ENCODE peak calls at places on chromosomes 11 and 22, in six cellular contexts. M, U, B, E, I and F are unnamed samples.

GRCh38 chr11:118841469-118842222 is 42.0 kb upstream of the CXCR5 start:
- DNase-seq in U (peak), B (no peak), M (no peak), I (no peak), E (no peak), F (no peak)

GRCh38 chr11:99020324-99021225 is at the start of gene CNTN5:
- DNase-seq in I (no peak), B (peak), E (peak), M (no peak), U (peak), F (peak)

GRCh38 chr11:2940166-2940929 is 11.1 kb upstream of the PHLDA2 start:
- DNase-seq in I (peak), M (peak), U (peak), B (no peak), E (peak), F (peak)

GRCh38 chr11:119625206-119625988 is 103.6 kb downstream of the NECTIN1 start:
- DNase-seq in M (peak), E (no peak), B (no peak), U (no peak), I (no peak), F (peak)

GRCh38 chr22:39526736-39527171 is 5.8 kb downstream of the RPS19BP1 start:
- DNase-seq in M (no peak), E (no peak), B (no peak), I (no peak), U (no peak), F (no peak)

GRCh38 chr22:42229455-42230149 is 40.9 kb downstream of the TCF20 start:
- DNase-seq in I (no peak), B (peak), M (peak), E (no peak), U (no peak), F (peak)

GRCh38 chr11:67082071-67082791 is 25.6 kb downstream of the RHOD start:
- DNase-seq in B (no peak), M (no peak), E (no peak), U (peak), I (no peak), F (peak)

GRCh38 chr22:27670701-27671412 is 130.7 kb downstream of the MN1 start:
- DNase-seq in M (no peak), U (peak), B (no peak), E (no peak), I (peak), F (peak)

GRCh38 chr22:23180893-23181762 is 819 bp downstream of the BCR start:
- DNase-seq in E (peak), M (no peak), I (no peak), U (no peak), B (no peak), F (no peak)

GRCh38 chr11:70306586-70307033 is 36.1 kb downstream of the PPFIA1 start:
- DNase-seq in U (no peak), B (no peak), M (no peak), E (no peak), I (no peak), F (no peak)

GRCh38 chr11:72617080-72617744 is 57.0 kb downstream of the PDE2A start:
- DNase-seq in B (peak), U (peak), M (peak), I (no peak), E (no peak), F (peak)

GRCh38 chr22:43292633-43293025 is 50.5 kb downstream of the SCUBE1 start:
- DNase-seq in I (no peak), E (no peak), U (no peak), B (no peak), M (no peak), F (no peak)

GRCh38 chr11:115199501-115199900 is 304.7 kb downstream of the CADM1 start:
- DNase-seq in B (peak), E (no peak), I (no peak), M (no peak), U (no peak), F (no peak)

GRCh38 chr22:41288245-41288946 is 2.4 kb upstream of the RANGAP1 start:
- DNase-seq in M (peak), B (peak), E (no peak), U (peak), I (peak), F (peak)

GRCh38 chr22:39820266-39820665 is 73.3 kb downstream of the ENTHD1 start:
- DNase-seq in I (no peak), M (peak), B (peak), E (no peak), U (no peak), F (peak)

GRCh38 chr11:57493507-57494503 is 21.7 kb downstream of the SLC43A1 start:
- DNase-seq in I (peak), U (peak), B (no peak), M (no peak), E (no peak), F (peak)

GRCh38 chr11:37978647-37979046 is 1380.6 kb upstream of the RAG2 start:
- DNase-seq in B (peak), U (no peak), I (no peak), E (no peak), M (no peak), F (peak)

GRCh38 chr11:952406-953385 is 27.0 kb downstream of the AP2A2 start:
- DNase-seq in I (peak), M (peak), E (no peak), B (peak), U (peak), F (peak)

GRCh38 chr11:106076421-106076922 is 675 bp downstream of the KBTBD3 start:
- DNase-seq in M (no peak), B (no peak), I (no peak), E (peak), U (peak), F (no peak)

GRCh38 chr11:122215244-122215992 is 99.4 kb upstream of the BLID start:
- DNase-seq in B (peak), I (peak), U (peak), M (peak), E (peak), F (peak)

GRCh38 chr22:32203181-32204105 is 1.4 kb downstream of the RFPL2 start:
- DNase-seq in U (no peak), E (no peak), B (no peak), M (no peak), I (no peak), F (no peak)

GRCh38 chr22:32202539-32203180 is 2.2 kb downstream of the RFPL2 start:
- DNase-seq in M (peak), B (peak), I (peak), U (peak), E (no peak), F (peak)

GRCh38 chr22:32205974-32206773 is 1.3 kb upstream of the RFPL2 start:
- DNase-seq in M (no peak), U (no peak), E (no peak), I (no peak), B (no peak), F (no peak)

GRCh38 chr22:32204856-32205722 is at the start of gene RFPL2:
- DNase-seq in M (peak), I (no peak), B (peak), U (no peak), E (no peak), F (peak)

GRCh38 chr22:32204211-32204855 is 540 bp downstream of the RFPL2 start:
- DNase-seq in E (no peak), B (no peak), I (no peak), M (peak), U (no peak), F (no peak)
- H3K4me3 ChIP-seq in E (no peak), B (no peak), I (peak), M (no peak), U (no peak), F (no peak)

GRCh38 chr11:108500169-108500568 is 2.0 kb upstream of the POGLUT3 start:
- DNase-seq in E (no peak), I (no peak), U (no peak), B (no peak), M (no peak), F (no peak)

GRCh38 chr11:108498816-108499408 is 728 bp upstream of the POGLUT3 start:
- DNase-seq in U (peak), M (no peak), B (no peak), E (no peak), I (no peak), F (no peak)

GRCh38 chr11:108496643-108497256 is 1.4 kb downstream of the POGLUT3 start:
- DNase-seq in M (peak), U (no peak), B (peak), E (no peak), I (no peak), F (peak)

GRCh38 chr11:108497317-108498045 is 703 bp downstream of the POGLUT3 start:
- DNase-seq in I (peak), U (peak), M (peak), E (peak), B (peak), F (peak)

DNA sequence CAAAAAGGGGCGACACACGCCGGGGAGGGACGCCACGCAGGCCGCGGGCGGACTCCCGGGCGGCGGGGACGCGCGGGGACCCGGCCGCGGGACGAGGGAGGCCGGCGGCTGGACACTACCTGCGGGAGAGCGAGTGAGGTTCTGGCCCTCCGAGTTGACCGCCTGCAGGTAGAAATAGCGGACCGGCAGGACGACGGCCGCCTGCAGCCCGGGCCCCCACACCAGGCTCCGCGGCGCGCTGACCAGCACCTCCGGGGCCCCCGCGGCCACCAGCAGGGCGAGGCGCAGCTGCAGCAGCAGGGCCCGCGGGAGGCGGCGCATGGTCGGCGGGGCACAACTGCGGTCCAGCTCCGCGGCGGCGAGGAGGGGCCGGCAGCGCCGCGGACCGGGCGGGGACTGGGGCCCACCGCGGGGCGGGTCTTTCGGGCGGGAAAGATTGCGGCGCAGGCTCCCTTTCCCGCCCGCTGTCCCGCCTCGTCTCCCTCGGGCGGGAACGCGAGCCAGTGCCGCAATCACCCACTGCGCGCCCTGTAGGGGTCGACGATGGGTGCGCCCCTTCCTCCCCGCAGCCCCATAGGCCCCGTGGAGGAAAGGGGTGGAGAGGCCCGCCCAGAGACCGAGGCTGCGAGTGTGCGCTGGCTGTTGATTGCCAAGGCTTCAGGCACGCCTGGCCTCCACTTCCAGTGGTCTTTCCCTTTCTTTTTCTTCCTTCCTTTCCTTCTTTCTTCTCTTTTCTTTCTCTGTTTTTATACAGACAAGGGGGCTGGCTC is at the start of gene POGLUT3:
- DNase-seq in U (peak), M (peak), I (peak), B (peak), E (peak), F (peak)
- TF ChIP-seq CTCF in U (no peak), M (no peak), I (no peak), B (no peak), E (peak), F (no peak)

GRCh38 chr11:46649180-46649738 is 31.9 kb downstream of the ATG13 start:
- DNase-seq in E (peak), U (peak), B (peak), I (no peak), M (peak), F (peak)
- H3K4me3 ChIP-seq in E (peak), U (no peak), B (no peak), I (no peak), M (no peak), F (no peak)

GRCh38 chr11:63938481-63939350 is at the start of gene NAA40:
- DNase-seq in I (peak), M (peak), B (peak), E (peak), U (peak), F (peak)
- TF ChIP-seq CTCF in I (no peak), M (peak), B (no peak), E (peak), U (no peak), F (no peak)

GRCh38 chr11:30481385-30481784 is 104.8 kb downstream of the MPPED2 start:
- DNase-seq in M (no peak), E (no peak), U (no peak), B (no peak), I (no peak), F (no peak)
- H3K4me3 ChIP-seq in M (no peak), E (no peak), U (no peak), B (no peak), I (no peak), F (no peak)

DNA sequence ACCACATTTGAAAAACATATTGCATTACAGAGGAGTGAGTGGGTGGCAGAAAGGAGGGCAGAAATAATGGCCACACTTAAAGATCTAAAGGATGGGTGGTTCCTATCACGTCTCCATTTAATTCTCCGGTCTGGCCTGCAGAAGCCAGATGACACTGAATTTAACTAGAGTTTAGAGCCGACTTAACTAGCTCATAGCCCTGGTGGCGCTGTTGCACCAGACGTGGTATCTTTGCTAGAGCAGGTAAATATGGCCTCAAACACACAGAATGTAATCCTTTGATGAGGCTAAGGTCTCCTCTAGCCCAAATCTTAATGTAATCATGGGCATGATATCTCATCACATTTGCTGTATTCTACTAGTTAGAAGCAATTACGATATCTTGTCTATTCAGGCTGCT is 51.5 kb upstream of the GAL start:
- DNase-seq in I (peak), M (peak), U (peak), B (peak), E (no peak), F (peak)
- TF ChIP-seq CTCF in I (peak), M (peak), U (no peak), B (peak), E (no peak), F (peak)

GRCh38 chr22:36335621-36336020 is 52.1 kb downstream of the MYH9 start:
- DNase-seq in E (no peak), I (no peak), B (no peak), M (no peak), U (no peak), F (no peak)

GRCh38 chr22:36334838-36335603 is 52.7 kb downstream of the MYH9 start:
- DNase-seq in B (peak), M (peak), E (no peak), I (no peak), U (no peak), F (peak)

GRCh38 chr22:36339171-36340065 is 48.3 kb downstream of the MYH9 start:
- DNase-seq in M (peak), U (no peak), I (no peak), E (no peak), B (peak), F (peak)

GRCh38 chr22:36336246-36337182 is 51.3 kb downstream of the MYH9 start:
- DNase-seq in E (peak), U (no peak), B (no peak), I (no peak), M (no peak), F (no peak)

GRCh38 chr22:36337365-36338130 is 50.2 kb downstream of the MYH9 start:
- DNase-seq in M (no peak), E (no peak), B (no peak), I (no peak), U (no peak), F (no peak)
- H3K4me3 ChIP-seq in M (no peak), E (no peak), B (no peak), I (no peak), U (no peak), F (no peak)

DNA sequence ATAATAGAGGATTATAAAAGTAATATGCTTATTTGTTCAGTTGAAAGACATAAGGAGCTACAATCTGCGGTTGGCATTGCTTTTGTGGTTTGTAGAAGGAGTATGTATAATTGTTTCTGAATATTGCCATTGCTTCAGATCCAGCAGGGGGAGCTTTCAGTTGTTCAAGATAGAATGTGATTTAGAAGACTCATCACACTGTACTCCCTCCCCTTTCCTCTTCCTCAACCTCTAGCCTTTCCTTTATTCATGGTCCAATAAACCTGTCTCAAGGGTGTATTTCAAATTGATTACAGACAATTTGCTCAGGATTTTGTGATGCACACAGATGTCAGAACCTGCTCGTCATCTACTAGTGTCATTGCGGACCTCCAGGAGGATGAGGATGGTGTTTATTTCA is 9.8 kb downstream of the PRMT3 start:
- DNase-seq in M (peak), I (no peak), E (no peak), U (peak), B (peak), F (peak)
- TF ChIP-seq CTCF in M (peak), I (peak), E (no peak), U (peak), B (peak), F (peak)

GRCh38 chr11:64218628-64219353 is 7.2 kb downstream of the TRPT1 start:
- DNase-seq in I (no peak), E (no peak), M (no peak), U (no peak), B (no peak), F (no peak)

GRCh38 chr11:64220271-64220670 is 5.7 kb downstream of the TRPT1 start:
- DNase-seq in I (no peak), E (no peak), M (no peak), B (no peak), U (no peak), F (no peak)

GRCh38 chr11:64219755-64220154 is 6.2 kb downstream of the TRPT1 start:
- DNase-seq in U (no peak), E (no peak), B (no peak), M (no peak), I (no peak), F (no peak)

GRCh38 chr11:64220798-64221197 is 5.2 kb downstream of the TRPT1 start:
- DNase-seq in M (no peak), U (no peak), B (no peak), E (no peak), I (no peak), F (no peak)

DNA sequence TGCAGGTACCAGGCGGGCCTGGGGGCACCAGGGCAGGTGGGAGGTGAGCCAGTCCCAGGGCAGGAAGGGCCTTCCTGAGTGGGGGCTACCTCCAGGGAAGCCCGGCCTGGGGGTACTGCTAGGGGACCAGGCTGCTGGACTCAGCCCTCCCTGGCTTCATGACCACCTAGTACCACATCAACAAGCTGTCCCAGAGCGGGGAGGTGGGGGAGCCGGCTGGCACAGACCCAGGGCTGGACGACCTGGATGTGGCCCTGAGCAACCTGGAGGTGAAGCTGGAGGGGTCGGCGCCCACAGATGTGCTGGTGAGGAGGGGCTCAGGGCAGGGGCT is 6.7 kb downstream of the TRPT1 start:
- DNase-seq in I (no peak), U (no peak), B (no peak), M (no peak), E (no peak), F (no peak)
- H3K4me3 ChIP-seq in I (no peak), U (no peak), B (no peak), M (no peak), E (no peak), F (no peak)

GRCh38 chr11:125625594-125626380 is 824 bp downstream of the CHEK1 start:
- DNase-seq in I (peak), M (peak), B (peak), U (peak), E (peak), F (peak)

GRCh38 chr11:125627236-125627910 is 2.4 kb downstream of the CHEK1 start:
- DNase-seq in M (peak), E (no peak), B (peak), U (no peak), I (no peak), F (peak)

GRCh38 chr11:125624756-125625213 is at the start of gene CHEK1:
- DNase-seq in M (no peak), U (peak), E (no peak), I (no peak), B (no peak), F (no peak)

GRCh38 chr11:125625225-125625593 is 246 bp downstream of the CHEK1 start:
- DNase-seq in M (peak), B (no peak), U (no peak), E (no peak), I (no peak), F (no peak)

DNA sequence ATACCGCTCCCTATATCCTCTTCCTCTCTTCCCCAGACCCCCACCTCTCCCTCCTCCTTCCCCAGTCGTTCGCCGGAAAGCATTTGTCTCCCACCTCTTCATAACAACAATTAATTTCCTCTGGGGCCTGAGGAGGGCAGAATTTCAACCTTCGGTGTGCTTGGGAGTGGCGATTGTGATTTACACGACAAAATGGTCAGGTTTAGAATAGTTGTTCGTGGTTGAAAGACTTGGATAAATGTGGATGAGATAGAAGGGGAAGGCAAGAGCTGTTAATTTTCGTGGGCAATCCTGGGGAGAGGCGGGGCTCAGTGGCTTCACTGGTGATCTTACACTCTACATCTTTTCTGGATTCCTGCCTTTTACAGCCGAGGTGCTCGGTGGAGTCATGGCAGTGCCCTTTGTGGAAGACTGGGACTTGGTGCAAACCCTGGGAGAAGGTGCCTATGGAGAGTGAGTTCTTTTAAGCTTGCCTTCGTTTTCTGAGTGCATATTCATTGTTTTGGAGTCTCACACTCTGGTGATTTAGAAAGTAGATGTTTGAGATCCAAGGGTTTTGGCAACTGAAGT is 1.5 kb downstream of the CHEK1 start:
- DNase-seq in B (no peak), I (no peak), E (no peak), U (peak), M (no peak), F (no peak)
- TF ChIP-seq CTCF in B (peak), I (no peak), E (no peak), U (no peak), M (peak), F (peak)